ENCODE peak calls at places on chromosomes 2 and 18, in four cellular contexts. K is ovary, G is tibial nerve, Y is heart left ventricle. W is an unnamed sample.

GRCh38 chr2:234967874-234968208 is 16.0 kb downstream of the SH3BP4 start:
- DNase-seq in Y (no peak), K (no peak), G (no peak), W (no peak)

GRCh38 chr2:99279969-99280695 is 20.9 kb downstream of the LYG1 start:
- DNase-seq in K (no peak), G (no peak), Y (no peak), W (no peak)

GRCh38 chr2:19989681-19990415 is at the start of gene WDR35:
- DNase-seq in K (peak), G (peak), Y (peak), W (peak)

GRCh38 chr2:3062476-3063260 is 314.9 kb downstream of the EIPR1 start:
- DNase-seq in G (no peak), K (no peak), Y (no peak), W (no peak)

GRCh38 chr2:232458051-232458660 is 2.2 kb downstream of the ALPI start:
- DNase-seq in G (no peak), Y (no peak), K (no peak), W (no peak)

GRCh38 chr2:187575081-187576067 is 21.1 kb upstream of the TFPI start:
- DNase-seq in K (no peak), Y (no peak), G (no peak), W (no peak)

GRCh38 chr2:234939576-234939975 is 12.2 kb upstream of the SH3BP4 start:
- DNase-seq in Y (no peak), G (no peak), K (no peak), W (no peak)

GRCh38 chr2:218995972-218996644 is 2.9 kb upstream of the CRYBA2 start:
- DNase-seq in K (peak), G (peak), Y (peak), W (peak)

GRCh38 chr18:63994783-63995399 is 25.0 kb downstream of the SERPINB8 start:
- DNase-seq in G (no peak), Y (peak), K (peak), W (peak)

GRCh38 chr2:20511130-20511529 is 64.3 kb downstream of the RHOB start:
- DNase-seq in K (no peak), G (no peak), Y (no peak), W (no peak)

GRCh38 chr18:59553273-59553672 is 143.9 kb downstream of the CCBE1 start:
- DNase-seq in G (no peak), K (no peak), Y (no peak), W (no peak)

GRCh38 chr2:144452169-144453038 is 67.5 kb downstream of the ZEB2 start:
- DNase-seq in G (no peak), K (no peak), Y (no peak), W (no peak)

GRCh38 chr2:2667690-2668089 is 336.6 kb upstream of the MYT1L start:
- DNase-seq in G (no peak), K (no peak), Y (no peak), W (peak)

GRCh38 chr2:157820202-157820601 is 55.9 kb downstream of the ACVR1 start:
- DNase-seq in K (no peak), G (no peak), Y (no peak), W (no peak)
- H3K27ac ChIP-seq in K (peak), G (no peak), Y (no peak), W (peak)

DNA sequence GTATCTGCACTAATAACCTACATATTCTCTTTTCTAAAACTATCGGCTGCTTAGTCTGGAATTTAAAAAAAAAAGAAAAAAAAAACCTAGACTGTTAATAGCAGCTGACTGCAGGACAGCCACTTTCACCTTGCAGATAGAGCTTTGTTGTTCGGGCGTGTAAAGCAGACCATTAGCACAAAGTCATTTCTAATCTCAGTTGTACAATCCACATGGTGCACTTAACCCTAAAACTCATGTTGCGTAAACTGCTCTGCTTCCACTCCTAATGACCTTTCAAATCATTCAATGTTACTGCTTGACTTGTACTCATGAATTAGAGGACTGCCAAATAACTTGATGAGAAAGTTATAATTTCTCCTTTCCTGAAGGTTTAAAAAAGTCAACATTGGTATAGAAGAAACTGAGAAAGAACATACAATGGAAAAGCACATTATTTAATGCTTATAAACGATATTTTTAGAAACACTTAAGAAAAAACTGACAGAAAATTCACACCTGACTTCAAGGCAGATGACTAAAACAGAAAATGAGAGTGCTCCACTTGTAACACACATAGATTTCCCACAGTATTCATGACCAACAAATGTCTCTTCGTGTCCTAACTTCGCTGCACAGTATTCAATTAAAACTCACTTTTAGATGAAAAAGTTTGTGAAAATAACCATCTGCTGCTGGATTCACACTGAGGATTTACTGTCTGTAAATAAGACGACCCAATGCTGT is 2.6 kb downstream of the CDH2 start:
- DNase-seq in G (no peak), Y (no peak), K (no peak), W (no peak)
- TF ChIP-seq POLR2A in G (no peak), Y (no peak), K (no peak), W (no peak)

GRCh38 chr2:11582526-11583202 is 48.8 kb downstream of the GREB1 start:
- DNase-seq in Y (peak), K (peak), G (peak), W (peak)
- TF ChIP-seq CTCF in Y (peak), K (peak), G (peak), W (no peak)

GRCh38 chr2:66082576-66082975 is 352.3 kb upstream of the MEIS1 start:
- DNase-seq in K (no peak), Y (no peak), G (no peak), W (no peak)
- H3K27ac ChIP-seq in K (no peak), Y (no peak), G (no peak), W (no peak)